ENCODE peak calls at places on chromosome X, in ten cellular contexts. One of them, this sample, is unnamed.

GRCh38 chrX:120690344-120690743 is 60.5 kb upstream of the C1GALT1C1 start:
- DNase-seq in sigmoid colon: no peak
- DNase-seq in iPS DF 6.9: no peak
- DNase-seq in H9: no peak
- DNase-seq in endothelial cell of umbilical vein: no peak
- DNase-seq in dorsolateral prefrontal cortex: no peak
- DNase-seq in left lung: no peak
- DNase-seq in neural progenitor cell: no peak
- DNase-seq in CD4-positive, alpha-beta T cell: no peak
- DNase-seq in GM23248: peak
- DNase-seq in this sample: no peak

GRCh38 chrX:69361286-69361926 is 142.7 kb upstream of the NALF2 start:
- DNase-seq in sigmoid colon: no peak
- DNase-seq in iPS DF 6.9: no peak
- DNase-seq in H9: no peak
- DNase-seq in endothelial cell of umbilical vein: no peak
- DNase-seq in dorsolateral prefrontal cortex: no peak
- DNase-seq in left lung: no peak
- DNase-seq in neural progenitor cell: no peak
- DNase-seq in CD4-positive, alpha-beta T cell: no peak
- DNase-seq in GM23248: peak
- DNase-seq in this sample: no peak

GRCh38 chrX:72461766-72462165 is 110.9 kb downstream of the HDAC8 start:
- DNase-seq in sigmoid colon: no peak
- DNase-seq in iPS DF 6.9: no peak
- DNase-seq in H9: no peak
- DNase-seq in endothelial cell of umbilical vein: peak
- DNase-seq in dorsolateral prefrontal cortex: no peak
- DNase-seq in left lung: no peak
- DNase-seq in neural progenitor cell: no peak
- DNase-seq in CD4-positive, alpha-beta T cell: no peak
- DNase-seq in GM23248: no peak
- DNase-seq in this sample: no peak

GRCh38 chrX:109952050-109952449 is 50.9 kb upstream of the TMEM164 start:
- DNase-seq in sigmoid colon: no peak
- DNase-seq in iPS DF 6.9: no peak
- DNase-seq in H9: no peak
- DNase-seq in endothelial cell of umbilical vein: no peak
- DNase-seq in dorsolateral prefrontal cortex: no peak
- DNase-seq in left lung: no peak
- DNase-seq in neural progenitor cell: no peak
- DNase-seq in CD4-positive, alpha-beta T cell: no peak
- DNase-seq in GM23248: peak
- DNase-seq in this sample: no peak

GRCh38 chrX:68186552-68187262 is 246.6 kb downstream of the OPHN1 start:
- DNase-seq in sigmoid colon: no peak
- DNase-seq in iPS DF 6.9: no peak
- DNase-seq in H9: no peak
- DNase-seq in endothelial cell of umbilical vein: peak
- DNase-seq in dorsolateral prefrontal cortex: no peak
- DNase-seq in left lung: no peak
- DNase-seq in neural progenitor cell: no peak
- DNase-seq in CD4-positive, alpha-beta T cell: no peak
- DNase-seq in GM23248: peak
- DNase-seq in this sample: no peak

GRCh38 chrX:73830489-73831414 is 267.8 kb downstream of the CHIC1 start:
- DNase-seq in sigmoid colon: no peak
- DNase-seq in iPS DF 6.9: no peak
- DNase-seq in H9: no peak
- DNase-seq in endothelial cell of umbilical vein: no peak
- DNase-seq in dorsolateral prefrontal cortex: no peak
- DNase-seq in left lung: no peak
- DNase-seq in neural progenitor cell: no peak
- DNase-seq in CD4-positive, alpha-beta T cell: no peak
- DNase-seq in GM23248: no peak
- DNase-seq in this sample: no peak

GRCh38 chrX:39308126-39308525 is 506.9 kb downstream of the MID1IP1 start:
- DNase-seq in sigmoid colon: no peak
- DNase-seq in iPS DF 6.9: no peak
- DNase-seq in H9: no peak
- DNase-seq in endothelial cell of umbilical vein: peak
- DNase-seq in dorsolateral prefrontal cortex: no peak
- DNase-seq in left lung: no peak
- DNase-seq in neural progenitor cell: no peak
- DNase-seq in CD4-positive, alpha-beta T cell: no peak
- DNase-seq in GM23248: no peak
- DNase-seq in this sample: peak

GRCh38 chrX:133405498-133406180 is 9.7 kb downstream of the GPC4 start:
- DNase-seq in sigmoid colon: no peak
- DNase-seq in iPS DF 6.9: no peak
- DNase-seq in H9: no peak
- DNase-seq in endothelial cell of umbilical vein: no peak
- DNase-seq in dorsolateral prefrontal cortex: no peak
- DNase-seq in left lung: no peak
- DNase-seq in neural progenitor cell: no peak
- DNase-seq in CD4-positive, alpha-beta T cell: no peak
- DNase-seq in GM23248: no peak
- DNase-seq in this sample: no peak

GRCh38 chrX:19514791-19515614 is at the start of gene MAP3K15:
- DNase-seq in sigmoid colon: no peak
- DNase-seq in iPS DF 6.9: no peak
- DNase-seq in H9: peak
- DNase-seq in endothelial cell of umbilical vein: peak
- DNase-seq in dorsolateral prefrontal cortex: no peak
- DNase-seq in left lung: peak
- DNase-seq in neural progenitor cell: peak
- DNase-seq in CD4-positive, alpha-beta T cell: no peak
- DNase-seq in GM23248: peak
- DNase-seq in this sample: no peak

GRCh38 chrX:65451663-65452062 is 82.9 kb downstream of the LAS1L start:
- DNase-seq in sigmoid colon: no peak
- DNase-seq in iPS DF 6.9: no peak
- DNase-seq in H9: no peak
- DNase-seq in endothelial cell of umbilical vein: peak
- DNase-seq in dorsolateral prefrontal cortex: no peak
- DNase-seq in left lung: no peak
- DNase-seq in neural progenitor cell: peak
- DNase-seq in CD4-positive, alpha-beta T cell: no peak
- DNase-seq in GM23248: peak
- DNase-seq in this sample: peak

GRCh38 chrX:49727847-49728246 is 32.1 kb upstream of the PAGE1 start:
- DNase-seq in sigmoid colon: no peak
- DNase-seq in iPS DF 6.9: no peak
- DNase-seq in H9: no peak
- DNase-seq in endothelial cell of umbilical vein: no peak
- DNase-seq in dorsolateral prefrontal cortex: no peak
- DNase-seq in left lung: no peak
- DNase-seq in neural progenitor cell: no peak
- DNase-seq in CD4-positive, alpha-beta T cell: no peak
- DNase-seq in GM23248: no peak
- DNase-seq in this sample: no peak

GRCh38 chrX:2650865-2651264 is 40.2 kb upstream of the CD99 start:
- DNase-seq in sigmoid colon: no peak
- DNase-seq in iPS DF 6.9: no peak
- DNase-seq in H9: no peak
- DNase-seq in endothelial cell of umbilical vein: peak
- DNase-seq in dorsolateral prefrontal cortex: no peak
- DNase-seq in left lung: no peak
- DNase-seq in neural progenitor cell: no peak
- DNase-seq in CD4-positive, alpha-beta T cell: no peak
- DNase-seq in GM23248: peak
- DNase-seq in this sample: peak

GRCh38 chrX:53281321-53281822 is at the start of gene IQSEC2:
- DNase-seq in sigmoid colon: peak
- DNase-seq in iPS DF 6.9: no peak
- DNase-seq in H9: peak
- DNase-seq in endothelial cell of umbilical vein: peak
- DNase-seq in dorsolateral prefrontal cortex: peak
- DNase-seq in left lung: peak
- DNase-seq in neural progenitor cell: peak
- DNase-seq in CD4-positive, alpha-beta T cell: no peak
- DNase-seq in GM23248: peak
- DNase-seq in this sample: peak

GRCh38 chrX:115562492-115562872 is 1.5 kb downstream of the PLS3 start:
- DNase-seq in sigmoid colon: no peak
- DNase-seq in iPS DF 6.9: no peak
- DNase-seq in H9: peak
- DNase-seq in endothelial cell of umbilical vein: peak
- DNase-seq in dorsolateral prefrontal cortex: no peak
- DNase-seq in left lung: no peak
- DNase-seq in neural progenitor cell: no peak
- DNase-seq in CD4-positive, alpha-beta T cell: no peak
- DNase-seq in GM23248: peak
- DNase-seq in this sample: no peak

GRCh38 chrX:15854080-15854655 is 445 bp downstream of the AP1S2 start:
- DNase-seq in sigmoid colon: peak
- DNase-seq in iPS DF 6.9: no peak
- DNase-seq in H9: peak
- DNase-seq in endothelial cell of umbilical vein: no peak
- DNase-seq in dorsolateral prefrontal cortex: peak
- DNase-seq in left lung: peak
- DNase-seq in neural progenitor cell: peak
- DNase-seq in CD4-positive, alpha-beta T cell: peak
- DNase-seq in GM23248: peak
- DNase-seq in this sample: no peak

DNA sequence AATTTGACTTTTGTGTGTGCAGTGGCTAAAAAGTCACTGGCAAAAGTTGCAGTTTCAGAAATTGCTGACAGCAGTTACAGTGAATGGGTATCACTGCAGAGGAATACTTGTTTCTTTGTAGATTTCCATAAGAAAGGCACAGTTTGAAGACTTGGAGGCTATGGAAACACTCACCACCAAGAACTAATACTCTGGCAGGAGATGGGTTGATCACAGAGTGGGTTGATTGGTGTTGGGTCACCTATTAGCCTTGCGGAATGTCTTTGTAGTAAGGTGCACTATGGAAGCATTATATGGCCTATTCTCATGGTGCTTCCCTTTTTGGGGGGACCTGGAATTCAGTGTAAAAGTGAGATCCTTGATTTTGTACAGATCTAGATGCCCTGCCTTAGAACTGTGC is 502.8 kb downstream of the CFAP47 start:
- DNase-seq in sigmoid colon: no peak
- DNase-seq in iPS DF 6.9: no peak
- DNase-seq in H9: no peak
- DNase-seq in endothelial cell of umbilical vein: no peak
- DNase-seq in dorsolateral prefrontal cortex: no peak
- DNase-seq in left lung: no peak
- DNase-seq in neural progenitor cell: no peak
- DNase-seq in CD4-positive, alpha-beta T cell: no peak
- DNase-seq in GM23248: no peak
- DNase-seq in this sample: no peak
- H3K27ac ChIP-seq in sigmoid colon: no peak
- H3K27ac ChIP-seq in iPS DF 6.9: no peak
- H3K27ac ChIP-seq in H9: no peak
- H3K27ac ChIP-seq in endothelial cell of umbilical vein: no peak
- H3K27ac ChIP-seq in dorsolateral prefrontal cortex: no peak
- H3K27ac ChIP-seq in left lung: no peak
- H3K27ac ChIP-seq in neural progenitor cell: no peak
- H3K27ac ChIP-seq in CD4-positive, alpha-beta T cell: no peak
- H3K27ac ChIP-seq in GM23248: no peak
- H3K27ac ChIP-seq in this sample: no peak

DNA sequence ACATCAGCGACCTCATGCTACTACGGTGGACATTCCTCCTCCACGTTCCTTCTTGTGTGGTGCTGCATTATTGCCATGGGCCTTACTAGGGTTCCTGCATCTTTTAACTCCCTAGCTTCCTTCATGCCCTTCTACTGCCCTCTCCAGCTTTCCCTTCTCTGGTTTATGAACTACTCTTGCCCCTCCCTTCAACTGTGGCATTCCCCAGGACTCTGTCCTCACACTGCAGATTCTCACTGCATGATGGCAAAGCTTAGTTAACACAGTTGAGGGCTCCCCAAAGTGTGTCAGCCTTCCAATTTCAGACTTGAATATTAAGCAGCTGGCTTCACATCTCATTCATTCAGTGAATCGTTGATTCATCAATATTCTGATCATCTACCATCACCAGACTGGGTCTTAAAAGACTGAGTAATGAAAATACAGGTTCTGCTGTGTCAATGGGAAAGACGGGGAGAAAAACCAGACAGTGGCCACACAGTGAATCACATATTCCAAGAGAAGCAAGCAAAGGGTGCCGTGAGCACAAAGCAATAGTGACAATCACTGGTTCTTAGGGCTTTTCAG is 53.0 kb downstream of the ZFX start:
- DNase-seq in sigmoid colon: no peak
- DNase-seq in iPS DF 6.9: no peak
- DNase-seq in H9: no peak
- DNase-seq in endothelial cell of umbilical vein: no peak
- DNase-seq in dorsolateral prefrontal cortex: no peak
- DNase-seq in left lung: no peak
- DNase-seq in neural progenitor cell: no peak
- DNase-seq in CD4-positive, alpha-beta T cell: no peak
- DNase-seq in GM23248: no peak
- DNase-seq in this sample: no peak
- H3K27ac ChIP-seq in sigmoid colon: no peak
- H3K27ac ChIP-seq in iPS DF 6.9: no peak
- H3K27ac ChIP-seq in H9: no peak
- H3K27ac ChIP-seq in endothelial cell of umbilical vein: no peak
- H3K27ac ChIP-seq in dorsolateral prefrontal cortex: peak
- H3K27ac ChIP-seq in left lung: no peak
- H3K27ac ChIP-seq in neural progenitor cell: no peak
- H3K27ac ChIP-seq in CD4-positive, alpha-beta T cell: no peak
- H3K27ac ChIP-seq in GM23248: no peak
- H3K27ac ChIP-seq in this sample: no peak

GRCh38 chrX:155235891-155236290 is 19.6 kb downstream of the VBP1 start:
- DNase-seq in sigmoid colon: no peak
- DNase-seq in iPS DF 6.9: no peak
- DNase-seq in H9: no peak
- DNase-seq in endothelial cell of umbilical vein: no peak
- DNase-seq in dorsolateral prefrontal cortex: no peak
- DNase-seq in left lung: no peak
- DNase-seq in neural progenitor cell: no peak
- DNase-seq in CD4-positive, alpha-beta T cell: no peak
- DNase-seq in GM23248: no peak
- DNase-seq in this sample: no peak
- H3K27ac ChIP-seq in sigmoid colon: no peak
- H3K27ac ChIP-seq in iPS DF 6.9: no peak
- H3K27ac ChIP-seq in H9: no peak
- H3K27ac ChIP-seq in endothelial cell of umbilical vein: no peak
- H3K27ac ChIP-seq in dorsolateral prefrontal cortex: no peak
- H3K27ac ChIP-seq in left lung: no peak
- H3K27ac ChIP-seq in neural progenitor cell: no peak
- H3K27ac ChIP-seq in CD4-positive, alpha-beta T cell: no peak
- H3K27ac ChIP-seq in GM23248: no peak
- H3K27ac ChIP-seq in this sample: no peak

GRCh38 chrX:7983594-7983993 is 56.4 kb upstream of the PNPLA4 start:
- DNase-seq in sigmoid colon: no peak
- DNase-seq in iPS DF 6.9: no peak
- DNase-seq in H9: no peak
- DNase-seq in endothelial cell of umbilical vein: no peak
- DNase-seq in dorsolateral prefrontal cortex: no peak
- DNase-seq in left lung: no peak
- DNase-seq in neural progenitor cell: no peak
- DNase-seq in CD4-positive, alpha-beta T cell: no peak
- DNase-seq in GM23248: no peak
- DNase-seq in this sample: no peak

GRCh38 chrX:7987160-7987992 is 60.2 kb upstream of the PNPLA4 start:
- DNase-seq in sigmoid colon: no peak
- DNase-seq in iPS DF 6.9: no peak
- DNase-seq in H9: no peak
- DNase-seq in endothelial cell of umbilical vein: no peak
- DNase-seq in dorsolateral prefrontal cortex: no peak
- DNase-seq in left lung: no peak
- DNase-seq in neural progenitor cell: no peak
- DNase-seq in CD4-positive, alpha-beta T cell: no peak
- DNase-seq in GM23248: peak
- DNase-seq in this sample: peak

GRCh38 chrX:7985568-7985967 is 58.4 kb upstream of the PNPLA4 start:
- DNase-seq in sigmoid colon: no peak
- DNase-seq in iPS DF 6.9: no peak
- DNase-seq in H9: no peak
- DNase-seq in endothelial cell of umbilical vein: no peak
- DNase-seq in dorsolateral prefrontal cortex: no peak
- DNase-seq in left lung: no peak
- DNase-seq in neural progenitor cell: no peak
- DNase-seq in CD4-positive, alpha-beta T cell: no peak
- DNase-seq in GM23248: peak
- DNase-seq in this sample: no peak
- H3K27ac ChIP-seq in sigmoid colon: no peak
- H3K27ac ChIP-seq in iPS DF 6.9: no peak
- H3K27ac ChIP-seq in H9: no peak
- H3K27ac ChIP-seq in endothelial cell of umbilical vein: no peak
- H3K27ac ChIP-seq in dorsolateral prefrontal cortex: no peak
- H3K27ac ChIP-seq in left lung: no peak
- H3K27ac ChIP-seq in neural progenitor cell: no peak
- H3K27ac ChIP-seq in CD4-positive, alpha-beta T cell: no peak
- H3K27ac ChIP-seq in GM23248: no peak
- H3K27ac ChIP-seq in this sample: no peak

This sample was measured in brain microvascular endothelial cell.